ENCODE peak calls at places on chromosome 13, in seven cellular contexts. G is fibroblast of lung; A is stimulated activated naive CD8-positive, alpha-beta T cell treated with anti-CD3 and anti-CD28 coated beads, Interleukin-15, amount 100 ng/mL, for 72 hours; I is activated T-cell treated with anti-CD3 and anti-CD28 coated beads for 1 hour; K is naive B cell; R is NCI-H2081; Q is AML-193. Y is an unnamed sample.

GRCh38 chr13:31431722-31432137 is 232.0 kb downstream of the B3GLCT start:
- DNase-seq in R (peak), G (peak), K (peak), A (peak), Q (peak), I (peak), Y (peak)

GRCh38 chr13:80664930-80665329 is 324.0 kb upstream of the SPRY2 start:
- DNase-seq in A (no peak), R (no peak), K (no peak), I (no peak), Q (no peak), G (no peak), Y (no peak)

GRCh38 chr13:33057019-33057785 is 41.0 kb downstream of the KL start:
- DNase-seq in Q (no peak), I (no peak), G (no peak), K (no peak), A (no peak), R (no peak), Y (peak)

GRCh38 chr13:31699650-31700049 is 39.7 kb upstream of the RXFP2 start:
- DNase-seq in A (no peak), Q (no peak), R (no peak), K (no peak), G (no peak), I (no peak), Y (no peak)

GRCh38 chr13:101449971-101450748 is 2.3 kb upstream of the ITGBL1 start:
- DNase-seq in A (no peak), I (no peak), R (no peak), K (no peak), G (peak), Q (no peak), Y (no peak)

GRCh38 chr13:91348906-91349435 is 1.5 kb downstream of the MIR17HG start:
- DNase-seq in Q (peak), R (peak), G (peak), I (peak), A (peak), K (peak), Y (peak)

GRCh38 chr13:108786578-108787100 is 157.2 kb downstream of the MYO16 start:
- DNase-seq in K (no peak), A (no peak), R (no peak), G (peak), I (no peak), Q (no peak), Y (no peak)

GRCh38 chr13:114152285-114152645 is 19.8 kb upstream of the RASA3 start:
- DNase-seq in R (no peak), K (no peak), I (no peak), Q (no peak), G (no peak), A (no peak), Y (no peak)

GRCh38 chr13:41802684-41803554 is 158.0 kb downstream of the VWA8 start:
- DNase-seq in Q (no peak), K (no peak), G (peak), I (no peak), A (peak), R (no peak), Y (no peak)

Y was measured in GDM1.